ENCODE peak calls at places on chromosomes 11 and 22, in eight cellular contexts. N is NCI-H1930; C is CD8-positive, alpha-beta memory T cell; S is pulmonary artery endothelial cell; Z is GM12865; O is caudate nucleus; T is activated CD8-positive, alpha-beta memory T cell treated with anti-CD3 and anti-CD28 coated beads for 1 hour; W is OCI-LY7. V is an unnamed sample.
A peak's percentile ranks its signal among the peaks of the same experiment; 100 is the strongest.

GRCh38 chr11:35655856-35656255 is 6.7 kb upstream of the TRIM44 start:
- DNase-seq in O (no peak), C (no peak), N (no peak), S (no peak), W (peak; percentile 8), T (no peak), Z (no peak), V (no peak)

GRCh38 chr11:66002648-66003225 is 434 bp downstream of the BANF1 start:
- DNase-seq in S (no peak), T (no peak), N (no peak), W (no peak), C (no peak), Z (no peak), O (no peak), V (peak; percentile 58)

GRCh38 chr11:25838918-25839611 is 492.9 kb upstream of the ANO3 start:
- DNase-seq in T (no peak), W (no peak), N (no peak), S (no peak), O (no peak), Z (no peak), C (no peak), V (no peak)

GRCh38 chr11:1230121-1230455 is 7.2 kb downstream of the MUC5B start:
- DNase-seq in Z (no peak), T (no peak), C (no peak), W (no peak), S (no peak), N (no peak), O (no peak), V (no peak)

GRCh38 chr22:46748948-46749681 is 11.1 kb upstream of the CERK start:
- DNase-seq in C (peak; percentile 45), T (no peak), S (no peak), W (no peak), O (no peak), N (no peak), Z (no peak), V (no peak)

GRCh38 chr11:1271002-1271401 is 38.4 kb downstream of the TOLLIP start:
- DNase-seq in Z (no peak), W (no peak), O (no peak), T (no peak), S (no peak), C (no peak), N (no peak), V (no peak)

GRCh38 chr11:69202511-69203221 is 46.9 kb downstream of the SMIM38 start:
- DNase-seq in Z (no peak), C (no peak), O (no peak), T (no peak), S (no peak), N (no peak), W (no peak), V (no peak)

GRCh38 chr22:16717699-16718558 is 107.3 kb downstream of the XKR3 start:
- DNase-seq in W (no peak), O (no peak), Z (no peak), N (peak; percentile 28), T (no peak), S (no peak), C (no peak), V (no peak)

GRCh38 chr22:43734370-43735005 is 77.6 kb downstream of the EFCAB6 start:
- DNase-seq in N (no peak), O (no peak), T (no peak), S (no peak), C (no peak), Z (no peak), W (no peak), V (no peak)

GRCh38 chr22:35299217-35299716 is 427 bp upstream of the TOM1 start:
- DNase-seq in S (no peak), W (peak; percentile 57), Z (no peak), C (no peak), T (peak; percentile 14), N (peak; percentile 23), O (no peak), V (no peak)

GRCh38 chr11:46335271-46335670 is 12.0 kb upstream of the DGKZ start:
- DNase-seq in C (no peak), N (no peak), T (no peak), S (no peak), Z (no peak), W (no peak), O (no peak), V (no peak)

GRCh38 chr22:37775785-37776638 is 31.7 kb upstream of the GCAT start:
- DNase-seq in W (no peak), T (no peak), S (no peak), N (no peak), O (no peak), C (no peak), Z (no peak), V (no peak)

GRCh38 chr11:75931124-75931523 is 116.1 kb downstream of the UVRAG start:
- DNase-seq in S (no peak), O (no peak), W (no peak), N (no peak), Z (no peak), T (no peak), C (no peak), V (no peak)

GRCh38 chr22:42684462-42685195 is 35.4 kb upstream of the CYB5R3 start:
- DNase-seq in S (no peak), Z (no peak), N (no peak), O (no peak), C (no peak), T (no peak), W (no peak), V (no peak)

GRCh38 chr11:113316251-113316650 is 1.9 kb downstream of the TTC12 start:
- DNase-seq in O (no peak), W (no peak), S (no peak), C (no peak), T (no peak), N (no peak), Z (no peak), V (no peak)

GRCh38 chr22:29344137-29344536 is 28.6 kb upstream of the RASL10A start:
- DNase-seq in W (no peak), C (no peak), N (no peak), T (no peak), O (no peak), Z (no peak), S (peak; percentile 33), V (no peak)

GRCh38 chr11:59173080-59173963 is 1.4 kb downstream of the DTX4 start:
- DNase-seq in C (no peak), W (no peak), Z (no peak), S (no peak), O (peak; percentile 41), N (no peak), T (no peak), V (no peak)

GRCh38 chr11:2766166-2766565 is 66.4 kb upstream of the KCNQ1OT1 start:
- DNase-seq in O (no peak), S (no peak), W (no peak), N (no peak), C (no peak), T (no peak), Z (no peak), V (no peak)

GRCh38 chr11:46455816-46456215 is 64.2 kb upstream of the CHRM4 start:
- DNase-seq in N (peak; percentile 30), T (no peak), W (no peak), O (no peak), S (no peak), Z (no peak), C (no peak), V (no peak)

GRCh38 chr11:126585388-126586302 is 230.2 kb downstream of the ST3GAL4 start:
- DNase-seq in N (no peak), S (peak; percentile 87), W (no peak), C (no peak), O (no peak), T (no peak), Z (no peak), V (no peak)

GRCh38 chr11:70790671-70791300 is 392.5 kb downstream of the CTTN start:
- DNase-seq in O (no peak), S (no peak), W (no peak), N (no peak), T (no peak), Z (no peak), C (no peak), V (no peak)

GRCh38 chr22:48827904-48828555 is 999.6 kb downstream of the BRD1 start:
- DNase-seq in C (no peak), O (no peak), Z (no peak), N (no peak), T (no peak), S (no peak), W (no peak), V (no peak)

GRCh38 chr11:63904743-63905142 is 12.2 kb downstream of the RCOR2 start:
- DNase-seq in S (no peak), C (no peak), T (no peak), N (no peak), W (no peak), O (no peak), Z (no peak), V (no peak)

GRCh38 chr11:20112291-20113146 is 47.8 kb downstream of the DBX1 start:
- DNase-seq in S (peak; percentile 84), Z (no peak), O (peak; percentile 34), W (no peak), T (no peak), N (no peak), C (no peak), V (peak; percentile 15)

GRCh38 chr22:41575533-41575932 is 14.1 kb downstream of the PMM1 start:
- DNase-seq in C (no peak), N (no peak), W (no peak), O (no peak), T (no peak), Z (no peak), S (no peak), V (no peak)